ENCODE peak calls at places on chromosomes 13 and 19, in ten cellular contexts. One of them, this sample, is unnamed. For H3K4me1, the result is how much of the 10 kb centered on the place peaks cover.

GRCh38 chr13:43136940-43137574 is 113.7 kb downstream of the DNAJC15 start:
- DNase-seq in tibial nerve: no peak
- DNase-seq in heart right ventricle: no peak
- DNase-seq in IMR-90: no peak
- DNase-seq in MM.1S: no peak
- DNase-seq in H9: no peak
- DNase-seq in body of pancreas: no peak
- DNase-seq in fibroblast of lung: no peak
- DNase-seq in heart left ventricle: no peak
- DNase-seq in psoas muscle: no peak
- DNase-seq in this sample: no peak

GRCh38 chr13:39038569-39038898 is 278 bp downstream of the NHLRC3 start:
- DNase-seq in fibroblast of lung: no peak
- DNase-seq in tibial nerve: no peak
- DNase-seq in heart right ventricle: no peak
- DNase-seq in heart left ventricle: no peak
- DNase-seq in H9: no peak
- DNase-seq in IMR-90: no peak
- DNase-seq in body of pancreas: no peak
- DNase-seq in psoas muscle: no peak
- DNase-seq in MM.1S: peak
- DNase-seq in this sample: no peak

GRCh38 chr13:39263033-39263432 is 224.8 kb downstream of the NHLRC3 start:
- DNase-seq in psoas muscle: no peak
- DNase-seq in MM.1S: peak
- DNase-seq in body of pancreas: peak
- DNase-seq in fibroblast of lung: peak
- DNase-seq in heart right ventricle: peak
- DNase-seq in IMR-90: peak
- DNase-seq in H9: peak
- DNase-seq in heart left ventricle: peak
- DNase-seq in tibial nerve: peak
- DNase-seq in this sample: no peak

GRCh38 chr13:33057019-33057785 is 41.0 kb downstream of the KL start:
- DNase-seq in H9: no peak
- DNase-seq in heart right ventricle: peak
- DNase-seq in MM.1S: no peak
- DNase-seq in heart left ventricle: no peak
- DNase-seq in body of pancreas: no peak
- DNase-seq in IMR-90: peak
- DNase-seq in psoas muscle: no peak
- DNase-seq in tibial nerve: peak
- DNase-seq in fibroblast of lung: no peak
- DNase-seq in this sample: no peak

GRCh38 chr13:34738251-34739170 is 203.6 kb upstream of the NBEA start:
- DNase-seq in heart left ventricle: no peak
- DNase-seq in MM.1S: no peak
- DNase-seq in body of pancreas: no peak
- DNase-seq in heart right ventricle: no peak
- DNase-seq in tibial nerve: no peak
- DNase-seq in IMR-90: no peak
- DNase-seq in fibroblast of lung: no peak
- DNase-seq in psoas muscle: no peak
- DNase-seq in H9: no peak
- DNase-seq in this sample: no peak

GRCh38 chr19:38034153-38034835 is 127.3 kb downstream of the SIPA1L3 start:
- DNase-seq in tibial nerve: no peak
- DNase-seq in MM.1S: no peak
- DNase-seq in H9: no peak
- DNase-seq in heart left ventricle: no peak
- DNase-seq in body of pancreas: no peak
- DNase-seq in IMR-90: peak
- DNase-seq in psoas muscle: no peak
- DNase-seq in heart right ventricle: no peak
- DNase-seq in fibroblast of lung: peak
- DNase-seq in this sample: no peak

GRCh38 chr13:49220856-49221614 is 897 bp downstream of the MLNR start:
- DNase-seq in body of pancreas: no peak
- DNase-seq in heart left ventricle: no peak
- DNase-seq in psoas muscle: no peak
- DNase-seq in tibial nerve: no peak
- DNase-seq in IMR-90: peak
- DNase-seq in H9: peak
- DNase-seq in heart right ventricle: no peak
- DNase-seq in MM.1S: no peak
- DNase-seq in fibroblast of lung: peak
- DNase-seq in this sample: no peak

GRCh38 chr19:6423499-6424189 is 967 bp downstream of the KHSRP start:
- DNase-seq in H9: peak
- DNase-seq in psoas muscle: no peak
- DNase-seq in body of pancreas: peak
- DNase-seq in heart left ventricle: no peak
- DNase-seq in tibial nerve: no peak
- DNase-seq in MM.1S: peak
- DNase-seq in IMR-90: peak
- DNase-seq in fibroblast of lung: peak
- DNase-seq in heart right ventricle: no peak
- DNase-seq in this sample: no peak

GRCh38 chr19:48608798-48609263 is 2.3 kb downstream of the SPACA4 start:
- DNase-seq in heart right ventricle: no peak
- DNase-seq in heart left ventricle: no peak
- DNase-seq in MM.1S: peak
- DNase-seq in IMR-90: no peak
- DNase-seq in body of pancreas: no peak
- DNase-seq in tibial nerve: no peak
- DNase-seq in H9: peak
- DNase-seq in fibroblast of lung: peak
- DNase-seq in psoas muscle: no peak
- DNase-seq in this sample: no peak

GRCh38 chr19:10086032-10086903 is at the start of gene SHFL:
- DNase-seq in psoas muscle: peak
- DNase-seq in fibroblast of lung: peak
- DNase-seq in tibial nerve: peak
- DNase-seq in IMR-90: peak
- DNase-seq in heart right ventricle: peak
- DNase-seq in heart left ventricle: peak
- DNase-seq in MM.1S: peak
- DNase-seq in H9: peak
- DNase-seq in body of pancreas: peak
- DNase-seq in this sample: peak

DNA sequence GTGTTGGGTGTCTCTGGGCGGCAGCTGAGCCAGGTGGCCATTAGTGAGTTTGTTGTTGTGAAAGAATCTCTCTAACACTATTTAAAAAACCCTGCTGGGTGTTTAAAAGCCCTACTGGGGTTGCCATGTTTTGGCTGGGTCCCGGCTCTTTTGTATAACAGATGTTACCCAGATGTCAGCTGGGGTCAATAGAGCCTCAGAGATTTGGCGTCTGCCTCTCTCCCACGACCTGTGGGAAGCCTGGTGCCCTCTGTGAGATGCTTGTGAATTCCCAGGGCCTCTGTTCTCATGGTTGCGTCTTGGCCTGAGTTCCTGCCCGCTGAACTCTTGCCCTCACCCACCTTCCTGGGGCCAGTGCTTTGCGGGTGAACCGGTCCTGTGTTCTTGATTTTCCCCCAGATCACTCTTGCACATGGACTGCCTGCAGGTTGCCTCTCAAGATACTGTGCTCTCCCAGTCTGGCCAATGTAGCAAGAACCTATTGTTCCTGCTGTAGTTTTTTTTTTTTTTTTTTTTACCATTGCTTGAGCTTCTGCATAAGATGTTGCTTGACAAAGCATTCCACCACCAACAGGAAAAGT is 9.5 kb downstream of the NFILZ start:
- DNase-seq in H9: no peak
- DNase-seq in psoas muscle: no peak
- DNase-seq in fibroblast of lung: no peak
- DNase-seq in heart left ventricle: no peak
- DNase-seq in heart right ventricle: no peak
- DNase-seq in tibial nerve: no peak
- DNase-seq in body of pancreas: no peak
- DNase-seq in IMR-90: no peak
- DNase-seq in MM.1S: no peak
- DNase-seq in this sample: no peak
- H3K27ac ChIP-seq in H9: no peak
- H3K27ac ChIP-seq in psoas muscle: no peak
- H3K27ac ChIP-seq in fibroblast of lung: no peak
- H3K27ac ChIP-seq in heart left ventricle: no peak
- H3K27ac ChIP-seq in heart right ventricle: no peak
- H3K27ac ChIP-seq in tibial nerve: no peak
- H3K27ac ChIP-seq in body of pancreas: no peak
- H3K27ac ChIP-seq in IMR-90: no peak
- H3K27ac ChIP-seq in MM.1S: no peak
- H3K27ac ChIP-seq in this sample: peak

GRCh38 chr19:1243768-1244692 is 2.5 kb downstream of the ATP5F1D start:
- DNase-seq in psoas muscle: peak
- DNase-seq in body of pancreas: peak
- DNase-seq in heart right ventricle: peak
- DNase-seq in heart left ventricle: peak
- DNase-seq in H9: peak
- DNase-seq in fibroblast of lung: peak
- DNase-seq in IMR-90: peak
- DNase-seq in tibial nerve: no peak
- DNase-seq in MM.1S: peak
- DNase-seq in this sample: peak
- TF ChIP-seq CTCF in psoas muscle: peak
- TF ChIP-seq CTCF in body of pancreas: peak
- TF ChIP-seq CTCF in heart right ventricle: peak
- TF ChIP-seq CTCF in heart left ventricle: peak
- TF ChIP-seq CTCF in H9: peak
- TF ChIP-seq CTCF in fibroblast of lung: peak
- TF ChIP-seq CTCF in IMR-90: peak
- TF ChIP-seq CTCF in tibial nerve: peak
- TF ChIP-seq CTCF in MM.1S: peak
- TF ChIP-seq CTCF in this sample: peak

DNA sequence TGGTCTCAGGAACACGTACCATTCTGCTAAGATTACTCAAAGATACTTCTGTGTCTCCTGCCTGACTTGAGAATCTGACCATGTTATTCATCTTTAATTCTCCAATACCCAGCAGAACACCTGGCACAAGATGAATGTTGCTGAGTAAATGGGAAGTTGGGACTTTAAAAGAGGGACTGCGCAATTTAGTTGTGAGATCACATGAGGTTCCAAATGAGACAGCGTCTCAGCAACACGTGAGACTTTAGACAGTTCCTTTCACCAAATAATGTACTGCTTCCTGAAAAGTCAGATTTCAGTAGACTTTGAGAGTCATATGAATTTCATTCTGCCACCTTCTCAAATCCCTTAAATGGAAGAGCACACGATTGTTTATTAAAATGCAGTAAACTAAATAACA is 36.7 kb downstream of the DOCK9 start:
- DNase-seq in heart right ventricle: no peak
- DNase-seq in fibroblast of lung: no peak
- DNase-seq in body of pancreas: no peak
- DNase-seq in MM.1S: no peak
- DNase-seq in IMR-90: no peak
- DNase-seq in heart left ventricle: no peak
- DNase-seq in tibial nerve: no peak
- DNase-seq in H9: no peak
- DNase-seq in psoas muscle: no peak
- DNase-seq in this sample: no peak
- H3K4me1 ChIP-seq in heart right ventricle: under half
- H3K4me1 ChIP-seq in fibroblast of lung: under half
- H3K4me1 ChIP-seq in body of pancreas: under half
- H3K4me1 ChIP-seq in MM.1S: under half
- H3K4me1 ChIP-seq in IMR-90: under half
- H3K4me1 ChIP-seq in heart left ventricle: under half
- H3K4me1 ChIP-seq in tibial nerve: under half
- H3K4me1 ChIP-seq in H9: under half
- H3K4me1 ChIP-seq in psoas muscle: under half
- H3K4me1 ChIP-seq in this sample: under half

GRCh38 chr19:3578390-3578789 is 5.6 kb downstream of the HMG20B start:
- DNase-seq in heart right ventricle: no peak
- DNase-seq in body of pancreas: no peak
- DNase-seq in tibial nerve: no peak
- DNase-seq in H9: no peak
- DNase-seq in heart left ventricle: no peak
- DNase-seq in psoas muscle: no peak
- DNase-seq in IMR-90: no peak
- DNase-seq in fibroblast of lung: no peak
- DNase-seq in MM.1S: no peak
- DNase-seq in this sample: no peak

GRCh38 chr19:3577741-3578344 is 5.1 kb downstream of the HMG20B start:
- DNase-seq in body of pancreas: no peak
- DNase-seq in fibroblast of lung: no peak
- DNase-seq in H9: peak
- DNase-seq in tibial nerve: no peak
- DNase-seq in MM.1S: no peak
- DNase-seq in heart right ventricle: no peak
- DNase-seq in psoas muscle: no peak
- DNase-seq in IMR-90: no peak
- DNase-seq in heart left ventricle: no peak
- DNase-seq in this sample: no peak

GRCh38 chr19:3575949-3576673 is 3.4 kb downstream of the HMG20B start:
- DNase-seq in body of pancreas: no peak
- DNase-seq in MM.1S: no peak
- DNase-seq in psoas muscle: no peak
- DNase-seq in H9: no peak
- DNase-seq in heart right ventricle: no peak
- DNase-seq in IMR-90: no peak
- DNase-seq in heart left ventricle: no peak
- DNase-seq in tibial nerve: no peak
- DNase-seq in fibroblast of lung: no peak
- DNase-seq in this sample: no peak

GRCh38 chr19:3576696-3577443 is 4.1 kb downstream of the HMG20B start:
- DNase-seq in IMR-90: peak
- DNase-seq in fibroblast of lung: peak
- DNase-seq in MM.1S: no peak
- DNase-seq in body of pancreas: no peak
- DNase-seq in heart left ventricle: peak
- DNase-seq in tibial nerve: no peak
- DNase-seq in heart right ventricle: peak
- DNase-seq in H9: peak
- DNase-seq in psoas muscle: peak
- DNase-seq in this sample: no peak

DNA sequence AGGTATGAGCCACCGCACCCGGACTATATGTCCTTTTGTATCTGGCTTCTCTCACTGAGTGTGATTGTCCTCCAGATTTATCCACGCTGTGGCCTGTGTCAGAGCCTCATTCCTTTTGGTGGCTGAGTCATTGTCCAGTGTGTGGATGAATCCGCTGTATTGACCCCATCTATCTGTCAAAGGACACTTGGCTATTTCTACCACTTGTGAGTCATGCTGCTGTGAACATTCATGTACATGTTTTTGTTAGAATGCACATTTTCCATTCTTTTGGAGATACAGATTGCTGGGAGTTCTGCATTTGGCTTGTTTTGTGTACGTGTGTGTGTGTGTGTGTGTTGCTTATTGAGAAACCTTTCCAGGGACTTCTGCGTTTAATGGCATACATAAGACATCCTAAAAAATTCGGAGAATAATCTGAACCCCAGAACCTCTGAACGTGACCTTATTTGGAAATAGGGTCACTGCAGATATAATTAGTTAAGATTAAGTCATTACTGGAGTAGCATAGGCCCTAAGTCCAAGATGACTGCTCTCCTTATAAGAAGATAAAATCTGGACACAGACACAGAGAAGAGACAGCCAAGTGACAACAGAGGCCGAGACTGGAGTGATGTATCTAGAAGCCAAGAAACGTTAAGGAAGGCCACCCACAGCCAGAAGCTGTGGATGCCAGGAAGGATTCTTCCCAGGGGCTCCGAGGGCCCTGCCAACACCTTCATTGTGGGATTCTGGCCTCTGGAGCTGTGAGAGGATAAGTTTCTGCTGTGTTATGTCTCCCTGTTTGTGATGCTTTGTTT is 4.9 kb upstream of the GIPC3 start:
- DNase-seq in body of pancreas: no peak
- DNase-seq in psoas muscle: no peak
- DNase-seq in H9: no peak
- DNase-seq in IMR-90: peak
- DNase-seq in heart left ventricle: no peak
- DNase-seq in tibial nerve: no peak
- DNase-seq in heart right ventricle: no peak
- DNase-seq in MM.1S: no peak
- DNase-seq in fibroblast of lung: peak
- DNase-seq in this sample: no peak
- H3K27ac ChIP-seq in body of pancreas: no peak
- H3K27ac ChIP-seq in psoas muscle: peak
- H3K27ac ChIP-seq in H9: no peak
- H3K27ac ChIP-seq in IMR-90: peak
- H3K27ac ChIP-seq in heart left ventricle: no peak
- H3K27ac ChIP-seq in tibial nerve: peak
- H3K27ac ChIP-seq in heart right ventricle: no peak
- H3K27ac ChIP-seq in MM.1S: no peak
- H3K27ac ChIP-seq in fibroblast of lung: peak
- H3K27ac ChIP-seq in this sample: no peak